ENCODE peak calls at places on chromosomes 7 and 10, in four cellular contexts. K, P, Q and B are unnamed samples.

GRCh38 chr7:90817846-90818245 is 221.7 kb downstream of the CDK14 start:
- DNase-seq in K (no peak), P (no peak), Q (no peak), B (no peak)

GRCh38 chr10:63064706-63065105 is 68.4 kb upstream of the NRBF2 start:
- DNase-seq in K (no peak), P (no peak), Q (no peak), B (no peak)

GRCh38 chr10:116689096-116689495 is 53.3 kb downstream of the HSPA12A start:
- DNase-seq in K (no peak), P (no peak), Q (no peak), B (no peak)

GRCh38 chr10:95394161-95394880 is 103.5 kb upstream of the PDLIM1 start:
- DNase-seq in K (no peak), P (no peak), Q (no peak), B (no peak)

GRCh38 chr7:107045980-107046379 is 1.5 kb downstream of the PRKAR2B start:
- DNase-seq in K (no peak), P (no peak), Q (no peak), B (no peak)

GRCh38 chr10:94281654-94282053 is 81.1 kb downstream of the NOC3L start:
- DNase-seq in K (no peak), P (no peak), Q (no peak), B (no peak)

GRCh38 chr10:12394236-12395033 is 45.1 kb downstream of the CAMK1D start:
- DNase-seq in K (no peak), P (no peak), Q (no peak), B (no peak)

GRCh38 chr7:6656413-6656812 is 19.3 kb downstream of the ZNF316 start:
- DNase-seq in K (no peak), P (no peak), Q (no peak), B (no peak)

GRCh38 chr10:132928261-132928660 is 14.1 kb downstream of the CFAP46 start:
- DNase-seq in K (no peak), P (no peak), Q (no peak), B (no peak)

GRCh38 chr10:32937824-32938482 is 20.1 kb downstream of the ITGB1 start:
- DNase-seq in K (no peak), P (no peak), Q (no peak), B (no peak)

GRCh38 chr10:116168329-116168728 is 104.7 kb downstream of the GFRA1 start:
- DNase-seq in K (no peak), P (no peak), Q (no peak), B (no peak)

GRCh38 chr10:105592468-105592867 is 951.4 kb downstream of the SORCS3 start:
- DNase-seq in K (no peak), P (no peak), Q (no peak), B (no peak)

GRCh38 chr7:129285195-129285594 is 60.4 kb downstream of the AHCYL2 start:
- DNase-seq in K (no peak), P (no peak), Q (no peak), B (no peak)

GRCh38 chr10:99467236-99467999 is 37.0 kb upstream of the GOT1 start:
- DNase-seq in K (no peak), P (no peak), Q (no peak), B (no peak)

GRCh38 chr10:75081379-75081778 is 30.1 kb upstream of the SAMD8 start:
- DNase-seq in K (no peak), P (no peak), Q (no peak), B (no peak)

GRCh38 chr7:26081627-26082026 is 70.4 kb upstream of the NFE2L3 start:
- DNase-seq in K (no peak), P (no peak), Q (no peak), B (no peak)

GRCh38 chr7:76080211-76080610 is 32.3 kb downstream of the MDH2 start:
- DNase-seq in K (no peak), P (no peak), Q (no peak), B (no peak)

GRCh38 chr10:796233-796632 is 106.8 kb upstream of the DIP2C start:
- DNase-seq in K (no peak), P (no peak), Q (no peak), B (no peak)

GRCh38 chr7:40001649-40002048 is 51.6 kb downstream of the CDK13 start:
- DNase-seq in K (no peak), P (no peak), Q (no peak), B (no peak)

GRCh38 chr7:157991351-157991750 is 596.3 kb downstream of the PTPRN2 start:
- DNase-seq in K (no peak), P (no peak), Q (no peak), B (no peak)

GRCh38 chr7:4785371-4785770 is 9.9 kb downstream of the AP5Z1 start:
- DNase-seq in K (no peak), P (no peak), Q (no peak), B (no peak)

GRCh38 chr7:676246-676971 is 50.1 kb upstream of the DNAAF5 start:
- DNase-seq in K (no peak), P (no peak), Q (no peak), B (no peak)

GRCh38 chr10:70832852-70833542 is 17.2 kb downstream of the SGPL1 start:
- DNase-seq in K (no peak), P (no peak), Q (no peak), B (no peak)

GRCh38 chr10:10976652-10977051 is 41.0 kb upstream of the CELF2 start:
- DNase-seq in K (no peak), P (no peak), Q (no peak), B (no peak)

GRCh38 chr7:8220376-8221106 is 41.4 kb downstream of the ICA1 start:
- DNase-seq in K (no peak), P (no peak), Q (no peak), B (no peak)

GRCh38 chr7:87627634-87627994 is 584 bp upstream of the RUNDC3B start:
- DNase-seq in K (no peak), P (no peak), Q (no peak), B (no peak)